ENCODE peak calls at places on chromosomes 1 and 21, in four cellular contexts. T is right lobe of liver, Q is adrenal gland, H is prostate gland. K is an unnamed sample.

GRCh38 chr1:9814619-9815018 is 9.1 kb downstream of the CLSTN1 start:
- DNase-seq in T (no peak), Q (no peak), H (no peak), K (no peak)

GRCh38 chr1:34037109-34037508 is 127.9 kb downstream of the CSMD2 start:
- DNase-seq in H (no peak), Q (no peak), T (no peak), K (no peak)

GRCh38 chr1:107767156-107767582 is 197.8 kb downstream of the VAV3 start:
- DNase-seq in H (no peak), Q (no peak), T (no peak), K (no peak)

GRCh38 chr1:14989931-14990728 is 163.4 kb upstream of the TMEM51 start:
- DNase-seq in H (no peak), Q (no peak), T (no peak), K (no peak)

GRCh38 chr1:32331549-32331948 is 4.5 kb downstream of the MARCKSL1 start:
- DNase-seq in T (no peak), H (no peak), Q (no peak), K (no peak)

GRCh38 chr1:205709059-205709398 is 28.7 kb upstream of the SLC45A3 start:
- DNase-seq in H (no peak), T (no peak), Q (no peak), K (no peak)

GRCh38 chr21:25708467-25709065 is 26.1 kb downstream of the ATP5PF start:
- DNase-seq in H (peak), T (no peak), Q (peak), K (peak)

GRCh38 chr1:75129660-75130311 is 4.4 kb upstream of the LHX8 start:
- DNase-seq in H (no peak), Q (no peak), T (no peak), K (no peak)

GRCh38 chr1:84810343-84810742 is 82.7 kb downstream of the LPAR3 start:
- DNase-seq in T (no peak), H (no peak), Q (no peak), K (no peak)

GRCh38 chr1:125066385-125066784 is 3881.6 kb downstream of the SRGAP2C start:
- DNase-seq in Q (no peak), H (no peak), T (peak), K (no peak)

GRCh38 chr1:201582977-201583376 is 44.0 kb downstream of the NAV1 start:
- DNase-seq in T (no peak), Q (no peak), H (no peak), K (no peak)

GRCh38 chr1:184854456-184855180 is 100.0 kb upstream of the EDEM3 start:
- DNase-seq in T (no peak), Q (no peak), H (no peak), K (no peak)

GRCh38 chr1:10943991-10944730 is 68.3 kb upstream of the TARDBP start:
- DNase-seq in Q (peak), T (no peak), H (peak), K (no peak)

GRCh38 chr1:66137235-66137634 is 344.5 kb downstream of the PDE4B start:
- DNase-seq in T (no peak), H (no peak), Q (no peak), K (no peak)

GRCh38 chr1:229302740-229303139 is 31.8 kb downstream of the RAB4A start:
- DNase-seq in T (no peak), H (no peak), Q (no peak), K (no peak)

GRCh38 chr21:36799869-36800268 is 101.0 kb downstream of the SIM2 start:
- DNase-seq in T (no peak), Q (no peak), H (no peak), K (no peak)

GRCh38 chr21:27802816-27803475 is 836.1 kb upstream of the ADAMTS5 start:
- DNase-seq in Q (peak), T (no peak), H (peak), K (peak)

GRCh38 chr21:45074048-45074817 is at the start of gene ADARB1:
- DNase-seq in T (peak), H (peak), Q (peak), K (peak)

GRCh38 chr1:226871047-226871365 is 590 bp downstream of the PSEN2 start:
- DNase-seq in H (no peak), Q (no peak), T (no peak), K (no peak)

GRCh38 chr1:25183126-25183980 is 48.9 kb downstream of the SYF2 start:
- DNase-seq in Q (no peak), T (no peak), H (no peak), K (no peak)

GRCh38 chr1:213761845-213762407 is 225.8 kb upstream of the PROX1 start:
- DNase-seq in T (no peak), H (no peak), Q (no peak), K (no peak)

GRCh38 chr1:199546323-199546722 is 481.2 kb upstream of the NR5A2 start:
- DNase-seq in H (no peak), T (no peak), Q (no peak), K (no peak)

GRCh38 chr1:208950206-208950605 is 633.3 kb upstream of the CAMK1G start:
- DNase-seq in T (no peak), Q (no peak), H (no peak), K (no peak)

GRCh38 chr1:17218939-17219338 is 14.0 kb downstream of the PADI1 start:
- DNase-seq in Q (no peak), H (no peak), T (peak), K (no peak)

GRCh38 chr1:12344611-12345299 is 114.9 kb downstream of the VPS13D start:
- DNase-seq in H (no peak), T (peak), Q (no peak), K (no peak)

GRCh38 chr1:83839566-83840173 is 159.3 kb downstream of the TTLL7 start:
- DNase-seq in Q (no peak), T (no peak), H (no peak), K (no peak)

GRCh38 chr1:7379445-7379971 is 391.6 kb upstream of the VAMP3 start:
- DNase-seq in Q (peak), T (no peak), H (peak), K (no peak)

GRCh38 chr1:181104790-181105133 is 16.3 kb downstream of the IER5 start:
- DNase-seq in Q (peak), H (no peak), T (no peak), K (peak)

GRCh38 chr21:45882641-45883040 is 98.9 kb upstream of the COL6A1 start:
- DNase-seq in Q (no peak), H (no peak), T (peak), K (no peak)

GRCh38 chr1:93694039-93694438 is 12.4 kb upstream of the BCAR3 start:
- DNase-seq in Q (no peak), T (no peak), H (no peak), K (no peak)

GRCh38 chr21:24895885-24896734 is 711.2 kb downstream of the MRPL39 start:
- DNase-seq in Q (peak), H (peak), T (no peak), K (peak)

GRCh38 chr1:24118410-24119242 is 6.7 kb upstream of the MYOM3 start:
- DNase-seq in T (no peak), H (no peak), Q (no peak), K (no peak)

GRCh38 chr1:167695150-167695549 is 26.6 kb upstream of the MPZL1 start:
- DNase-seq in H (no peak), Q (no peak), T (no peak), K (no peak)

GRCh38 chr1:21278208-21278861 is 11.9 kb downstream of the ECE1 start:
- DNase-seq in T (no peak), Q (no peak), H (peak), K (no peak)

GRCh38 chr1:230087034-230087721 is 20.1 kb downstream of the GALNT2 start:
- DNase-seq in Q (no peak), H (peak), T (no peak), K (no peak)

GRCh38 chr1:2446394-2446793 is 29.7 kb upstream of the PLCH2 start:
- DNase-seq in Q (no peak), H (no peak), T (no peak), K (no peak)

GRCh38 chr1:186139706-186140105 is 235.3 kb downstream of the TPR start:
- DNase-seq in H (no peak), Q (no peak), T (no peak), K (no peak)

GRCh38 chr1:46062651-46063319 is 69.6 kb downstream of the PIK3R3 start:
- DNase-seq in Q (no peak), T (no peak), H (no peak), K (peak)

GRCh38 chr1:155591770-155592169 is 18.2 kb upstream of the MSTO1 start:
- DNase-seq in Q (no peak), H (peak), T (no peak), K (peak)

GRCh38 chr1:172185206-172185605 is 235.3 kb upstream of the C1orf105 start:
- DNase-seq in T (no peak), H (no peak), Q (no peak), K (no peak)

GRCh38 chr1:72341661-72342060 is 59.3 kb upstream of the NEGR1 start:
- DNase-seq in H (no peak), Q (no peak), T (no peak), K (no peak)
- TF ChIP-seq POLR2A in H (no peak), Q (no peak), T (no peak), K (no peak)

DNA sequence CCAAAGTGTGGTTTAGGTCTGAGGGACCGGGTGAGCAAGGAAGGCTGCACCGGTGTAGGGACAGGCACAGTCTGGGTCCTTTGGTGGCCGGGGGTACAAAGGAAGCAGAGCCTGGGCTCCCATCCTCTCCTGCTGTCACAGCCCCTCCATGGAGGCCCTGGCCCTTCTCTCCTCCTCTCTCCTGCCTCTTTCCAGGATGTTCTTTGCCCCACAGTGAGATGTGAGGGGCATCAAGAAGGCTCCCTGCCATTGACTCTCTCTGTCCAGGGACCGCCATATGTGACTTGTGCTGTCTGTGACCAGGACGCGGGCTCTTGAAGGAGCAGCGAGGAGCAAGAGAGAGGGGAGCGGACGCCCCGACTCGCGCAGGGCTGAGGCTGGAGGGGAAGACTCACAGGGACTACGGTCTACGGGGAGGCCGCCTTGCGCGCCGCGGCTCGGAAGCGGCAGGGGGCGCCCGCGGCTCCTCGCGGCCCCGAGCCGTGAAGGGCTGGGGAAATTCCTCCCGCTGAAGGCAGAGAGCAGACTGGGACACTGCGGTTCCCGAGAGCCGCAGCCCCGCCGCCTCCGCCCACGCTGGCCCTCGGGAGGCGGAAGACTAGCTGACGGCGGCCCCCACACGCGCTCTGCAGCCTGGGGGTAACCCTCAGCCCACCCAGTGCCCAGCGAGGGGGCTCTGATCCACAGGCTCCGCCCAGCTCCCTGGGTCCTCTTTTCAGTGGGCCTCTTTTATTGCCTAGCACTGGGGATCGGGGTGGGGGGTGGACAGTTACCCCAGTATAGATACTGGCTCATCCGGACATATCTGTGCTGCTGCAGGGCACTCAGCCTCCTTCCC is 40.8 kb downstream of the MAB21L3 start:
- DNase-seq in Q (peak), T (peak), H (peak), K (peak)
- TF ChIP-seq POLR2A in Q (no peak), T (peak), H (peak), K (no peak)

DNA sequence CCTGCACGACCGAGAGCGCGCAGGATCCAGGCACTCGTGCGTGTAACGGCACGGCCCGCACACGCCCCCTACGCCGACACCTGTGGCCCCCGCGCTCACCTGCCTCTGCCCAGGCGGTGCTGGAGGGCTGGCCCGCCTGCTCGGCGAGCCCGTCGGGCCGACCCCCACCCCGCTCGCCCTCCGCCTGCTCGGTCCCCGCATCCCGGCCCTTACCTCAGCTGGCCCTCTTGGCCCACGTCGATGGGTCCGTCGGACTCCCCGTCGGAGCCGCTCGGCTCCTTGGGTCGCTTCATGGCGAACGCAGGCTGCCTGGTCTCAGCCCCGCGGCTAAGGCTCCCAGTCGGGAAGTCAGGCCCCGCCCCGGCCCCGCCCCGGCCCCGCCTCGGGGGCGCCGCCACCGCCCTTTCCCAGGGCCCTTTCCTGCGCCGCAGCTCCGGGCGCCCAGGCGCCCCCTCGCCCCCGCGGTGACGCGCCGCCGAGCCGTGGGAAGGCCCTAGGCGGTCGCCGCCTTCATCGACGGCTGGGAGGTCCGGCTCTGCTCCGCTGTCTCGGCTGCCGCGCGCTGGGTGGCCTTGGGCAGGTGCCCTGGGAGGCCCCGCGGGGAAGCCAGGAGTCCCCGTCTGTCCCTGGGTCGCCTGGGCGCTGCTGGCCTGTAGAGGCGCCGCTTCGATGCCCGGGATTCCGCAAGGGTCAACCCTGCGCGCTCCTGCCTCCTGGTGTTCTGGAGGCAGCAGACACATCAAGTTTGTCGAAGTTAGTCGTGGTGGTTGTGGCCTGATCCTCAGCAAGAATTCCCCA is at the start of gene HEYL:
- DNase-seq in Q (peak), H (no peak), T (peak), K (peak)
- TF ChIP-seq POLR2A in Q (peak), H (no peak), T (peak), K (no peak)

GRCh38 chr1:234610582-234611152 is 689 bp upstream of the IRF2BP2 start:
- DNase-seq in Q (peak), H (peak), T (peak), K (peak)
- TF ChIP-seq POLR2A in Q (peak), H (peak), T (peak), K (peak)